ENCODE peak calls at places on chromosomes 11 and 22, in ten cellular contexts. Q is cardiac muscle cell, Y is left cardiac atrium, C is NAMALWA, P is NCI-H510A, I is IMR-90, M is Right ventricle myocardium superior, G is fibroblast of lung, Z is mesendoderm, N is AG04449. L is an unnamed sample.
A peak's percentile ranks its signal among the peaks of the same experiment; 100 is the strongest.

GRCh38 chr22:45632791-45633515 is 38.7 kb upstream of the ATXN10 start:
- DNase-seq in Q (peak; percentile 35), Y (peak; percentile 37), C (no peak), P (no peak), I (no peak), M (no peak), G (no peak), Z (no peak), N (no peak), L (no peak)

GRCh38 chr22:19568337-19569311 is 44.4 kb upstream of the CLDN5 start:
- DNase-seq in Q (no peak), Y (no peak), C (no peak), P (no peak), I (peak; percentile 95), M (no peak), G (peak; percentile 54), Z (no peak), N (peak; percentile 64), L (no peak)

GRCh38 chr22:45859231-45860161 is 117.5 kb downstream of the WNT7B start:
- DNase-seq in Q (no peak), Y (no peak), C (no peak), P (no peak), I (peak; percentile 21), M (no peak), G (no peak), Z (no peak), N (no peak), L (no peak)

GRCh38 chr11:71488968-71489265 is 35.9 kb downstream of the NADSYN1 start:
- DNase-seq in Q (peak; percentile 42), Y (no peak), C (no peak), P (no peak), I (no peak), M (no peak), G (no peak), Z (no peak), N (no peak), L (no peak)

GRCh38 chr11:75406338-75406777 is 7.0 kb downstream of the RPS3 start:
- DNase-seq in Q (no peak), Y (no peak), C (peak; percentile 60), P (no peak), I (peak; percentile 87), M (no peak), G (peak; percentile 29), Z (peak; percentile 40), N (no peak), L (no peak)

GRCh38 chr11:66478823-66479740 is 1.2 kb upstream of the DPP3 start:
- DNase-seq in Q (peak; percentile 24), Y (peak; percentile 60), C (peak; percentile 68), P (no peak), I (peak; percentile 20), M (peak; percentile 62), G (peak; percentile 44), Z (peak; percentile 56), N (no peak), L (peak; percentile 24)

GRCh38 chr22:50276143-50276542 is 6.0 kb upstream of the MAPK11 start:
- DNase-seq in Q (peak; percentile 29), Y (peak; percentile 73), C (peak; percentile 91), P (no peak), I (peak; percentile 43), M (peak; percentile 78), G (peak; percentile 51), Z (peak; percentile 55), N (no peak), L (no peak)

GRCh38 chr11:113553235-113553634 is 78.0 kb upstream of the DRD2 start:
- DNase-seq in Q (no peak), Y (no peak), C (no peak), P (no peak), I (peak; percentile 89), M (no peak), G (peak; percentile 74), Z (peak; percentile 94), N (peak; percentile 95), L (peak; percentile 60)

GRCh38 chr11:33633251-33634003 is 67.2 kb downstream of the C11orf91 start:
- DNase-seq in Q (no peak), Y (no peak), C (no peak), P (peak; percentile 54), I (peak; percentile 72), M (no peak), G (peak; percentile 29), Z (peak; percentile 71), N (no peak), L (no peak)

GRCh38 chr22:24418786-24419479 is 8.5 kb upstream of the ADORA2A start:
- DNase-seq in Q (no peak), Y (no peak), C (no peak), P (peak; percentile 58), I (no peak), M (peak; percentile 15), G (no peak), Z (no peak), N (no peak), L (no peak)

GRCh38 chr11:114307524-114308203 is 11.5 kb downstream of the NNMT start:
- DNase-seq in Q (no peak), Y (peak; percentile 82), C (no peak), P (no peak), I (peak; percentile 59), M (peak; percentile 72), G (peak; percentile 78), Z (no peak), N (peak; percentile 78), L (no peak)

GRCh38 chr11:46719543-46720218 is 668 bp downstream of the F2 start:
- DNase-seq in Q (no peak), Y (no peak), C (no peak), P (no peak), I (no peak), M (no peak), G (no peak), Z (no peak), N (no peak), L (no peak)

GRCh38 chr11:113464416-113464815 is 10.8 kb downstream of the DRD2 start:
- DNase-seq in Q (no peak), Y (no peak), C (no peak), P (no peak), I (no peak), M (no peak), G (no peak), Z (no peak), N (no peak), L (no peak)

GRCh38 chr22:31935961-31936635 is 8.2 kb upstream of the YWHAH start:
- DNase-seq in Q (no peak), Y (no peak), C (no peak), P (no peak), I (no peak), M (no peak), G (no peak), Z (peak; percentile 57), N (no peak), L (no peak)

GRCh38 chr11:91100432-91100831 is 877.6 kb upstream of the CHORDC1 start:
- DNase-seq in Q (no peak), Y (no peak), C (no peak), P (no peak), I (peak; percentile 55), M (no peak), G (peak; percentile 3), Z (peak; percentile 13), N (peak; percentile 24), L (no peak)

GRCh38 chr11:12418019-12418611 is 40.7 kb downstream of the PARVA start:
- DNase-seq in Q (no peak), Y (peak; percentile 38), C (no peak), P (no peak), I (peak; percentile 57), M (no peak), G (peak; percentile 62), Z (peak; percentile 99), N (no peak), L (peak; percentile 87)

GRCh38 chr11:78390809-78391208 is 26.8 kb downstream of the GAB2 start:
- DNase-seq in Q (no peak), Y (no peak), C (no peak), P (no peak), I (no peak), M (no peak), G (no peak), Z (no peak), N (no peak), L (no peak)

GRCh38 chr11:115872418-115872817 is 368.2 kb upstream of the CADM1 start:
- DNase-seq in Q (no peak), Y (no peak), C (no peak), P (no peak), I (no peak), M (no peak), G (no peak), Z (no peak), N (no peak), L (no peak)

GRCh38 chr11:17735823-17736772 is 1.5 kb downstream of the KCNC1 start:
- DNase-seq in Q (no peak), Y (no peak), C (no peak), P (no peak), I (no peak), M (peak; percentile 30), G (no peak), Z (no peak), N (no peak), L (no peak)

GRCh38 chr11:28674432-28675076 is 566.4 kb downstream of the METTL15 start:
- DNase-seq in Q (peak; percentile 21), Y (no peak), C (peak; percentile 35), P (no peak), I (peak; percentile 67), M (no peak), G (peak; percentile 68), Z (peak; percentile 54), N (peak; percentile 63), L (no peak)

GRCh38 chr11:15212876-15213275 is 98.2 kb downstream of the INSC start:
- DNase-seq in Q (no peak), Y (no peak), C (no peak), P (no peak), I (no peak), M (no peak), G (no peak), Z (no peak), N (no peak), L (no peak)

GRCh38 chr11:77121096-77121640 is 6.9 kb upstream of the MYO7A start:
- DNase-seq in Q (no peak), Y (no peak), C (no peak), P (no peak), I (no peak), M (peak; percentile 36), G (no peak), Z (no peak), N (no peak), L (no peak)

GRCh38 chr11:47524200-47524874 is 28.6 kb downstream of the CELF1 start:
- DNase-seq in Q (peak; percentile 82), Y (no peak), C (no peak), P (no peak), I (no peak), M (peak; percentile 58), G (no peak), Z (no peak), N (no peak), L (peak; percentile 34)

GRCh38 chr11:2533642-2534115 is 88.9 kb downstream of the KCNQ1 start:
- DNase-seq in Q (peak; percentile 75), Y (peak; percentile 70), C (peak; percentile 62), P (no peak), I (peak; percentile 91), M (peak; percentile 86), G (peak; percentile 89), Z (peak; percentile 97), N (peak; percentile 55), L (peak; percentile 75)

GRCh38 chr11:14905104-14906033 is 13.3 kb upstream of the CYP2R1 start:
- DNase-seq in Q (peak; percentile 38), Y (peak; percentile 49), C (peak; percentile 94), P (no peak), I (peak; percentile 10), M (peak; percentile 56), G (peak; percentile 60), Z (peak; percentile 86), N (no peak), L (no peak)

GRCh38 chr11:28420099-28420498 is 311.9 kb downstream of the METTL15 start:
- DNase-seq in Q (no peak), Y (no peak), C (no peak), P (no peak), I (no peak), M (no peak), G (no peak), Z (no peak), N (no peak), L (no peak)

GRCh38 chr22:48578138-48579034 is 1249.3 kb downstream of the BRD1 start:
- DNase-seq in Q (peak; percentile 22), Y (no peak), C (no peak), P (no peak), I (no peak), M (no peak), G (no peak), Z (no peak), N (no peak), L (no peak)

GRCh38 chr22:43399338-43399979 is 12.4 kb upstream of the MPPED1 start:
- DNase-seq in Q (no peak), Y (no peak), C (peak; percentile 62), P (no peak), I (no peak), M (peak; percentile 36), G (no peak), Z (no peak), N (no peak), L (no peak)